ENCODE peak calls at places on chromosomes 12 and 14, in six cellular contexts. N, U, G, P, A and Q are unnamed samples.

GRCh38 chr12:58877243-58877743 is 43.0 kb downstream of the LRIG3 start:
- DNase-seq in P (peak), G (peak), U (no peak), N (no peak), A (no peak), Q (peak)

GRCh38 chr14:32820686-32821085 is 118.0 kb upstream of the NPAS3 start:
- DNase-seq in U (no peak), P (no peak), A (no peak), G (no peak), N (no peak), Q (no peak)

GRCh38 chr14:105107781-105108515 is 42.7 kb upstream of the GPR132 start:
- DNase-seq in P (no peak), N (no peak), A (no peak), U (no peak), G (no peak), Q (no peak)

GRCh38 chr12:212799-213526 is 994 bp downstream of the SLC6A12 start:
- DNase-seq in P (peak), U (no peak), G (peak), N (no peak), A (peak), Q (no peak)

GRCh38 chr12:131991816-131992430 is 42.2 kb downstream of the EP400 start:
- DNase-seq in N (no peak), P (no peak), U (no peak), G (no peak), A (no peak), Q (no peak)

GRCh38 chr12:20489645-20490044 is 121.3 kb downstream of the PDE3A start:
- DNase-seq in G (peak), N (no peak), A (peak), U (no peak), P (no peak), Q (no peak)

GRCh38 chr14:83173687-83174086 is 1640.0 kb upstream of the SEL1L start:
- DNase-seq in A (no peak), P (no peak), G (peak), N (no peak), U (no peak), Q (no peak)

GRCh38 chr14:72064501-72064900 is 132.3 kb downstream of the RGS6 start:
- DNase-seq in A (no peak), G (no peak), N (no peak), U (no peak), P (no peak), Q (no peak)

GRCh38 chr14:103124501-103125001 is 1.3 kb downstream of the TNFAIP2 start:
- DNase-seq in P (no peak), N (no peak), U (no peak), A (no peak), G (no peak), Q (no peak)
- TF ChIP-seq SMC3 in P (no peak), N (no peak), U (no peak), A (no peak), G (no peak), Q (no peak)

DNA sequence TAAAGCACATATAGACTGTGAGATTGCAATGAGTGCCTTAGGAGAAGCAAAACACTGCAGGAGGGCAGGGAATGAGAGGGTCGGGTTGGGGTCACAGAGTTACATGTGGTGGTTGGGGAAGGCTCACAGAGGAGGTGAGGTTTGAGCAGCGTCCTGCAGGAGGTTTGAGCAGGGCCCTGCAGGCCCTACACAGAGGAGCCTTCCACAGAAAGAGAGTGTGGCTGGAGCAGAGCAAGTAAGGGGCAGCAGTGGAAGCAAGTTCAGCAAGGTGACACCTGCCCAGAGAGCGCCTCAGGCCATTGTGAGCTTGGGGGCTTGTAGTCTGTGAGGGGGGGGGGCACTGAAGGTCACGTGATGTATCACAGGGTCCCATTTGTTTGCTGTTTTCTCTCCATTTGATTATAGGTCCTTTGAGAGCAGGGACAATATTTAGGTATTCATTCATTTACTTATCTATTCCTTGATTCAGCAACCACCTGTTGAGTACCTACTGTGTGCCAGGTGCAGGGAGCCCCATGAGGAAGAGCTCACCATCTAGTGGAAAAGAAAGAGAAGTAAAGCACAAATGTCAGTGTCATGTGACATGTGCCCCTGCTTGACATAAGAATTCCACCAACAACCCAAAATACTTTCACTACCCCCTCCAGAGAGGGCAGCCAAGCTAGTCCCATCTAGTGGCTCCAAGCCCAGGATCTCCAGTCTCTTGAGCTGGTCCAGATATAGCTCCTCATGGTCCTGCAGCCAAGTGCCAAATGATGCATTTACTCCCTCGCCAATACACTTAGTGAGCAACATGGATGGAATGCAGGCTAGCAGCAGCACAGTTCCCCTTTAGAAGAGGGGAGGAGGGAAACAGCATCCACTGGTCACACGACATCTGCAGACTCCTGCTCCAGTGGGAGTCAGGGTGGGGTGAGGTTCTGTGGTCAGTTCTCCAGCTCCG is 56.8 kb downstream of the GALNT16 start:
- DNase-seq in N (no peak), P (no peak), A (no peak), G (peak), U (no peak), Q (peak)
- TF ChIP-seq SMC3 in N (no peak), P (no peak), A (no peak), G (no peak), U (no peak), Q (no peak)

GRCh38 chr12:54358620-54358944 is 5.7 kb downstream of the GPR84 start:
- DNase-seq in U (no peak), P (no peak), N (no peak), A (no peak), G (no peak), Q (no peak)

GRCh38 chr12:54355104-54355815 is 9.0 kb downstream of the GPR84 start:
- DNase-seq in A (no peak), P (no peak), N (no peak), U (no peak), G (no peak), Q (no peak)

GRCh38 chr12:54357802-54358619 is 6.3 kb downstream of the GPR84 start:
- DNase-seq in G (no peak), N (peak), P (no peak), A (no peak), U (peak), Q (no peak)

GRCh38 chr12:54356228-54356627 is 8.1 kb downstream of the GPR84 start:
- DNase-seq in N (no peak), P (no peak), G (no peak), A (no peak), U (peak), Q (no peak)

GRCh38 chr12:54356951-54357356 is 7.3 kb downstream of the GPR84 start:
- DNase-seq in A (no peak), U (peak), G (no peak), N (no peak), P (no peak), Q (no peak)
- TF ChIP-seq SMC3 in A (no peak), U (no peak), G (no peak), N (no peak), P (no peak), Q (no peak)

GRCh38 chr12:82804601-82805000 is 117.9 kb downstream of the TMTC2 start:
- DNase-seq in G (no peak), U (no peak), N (no peak), A (no peak), P (no peak), Q (no peak)

GRCh38 chr12:82810568-82810967 is 123.9 kb downstream of the TMTC2 start:
- DNase-seq in U (no peak), P (no peak), A (no peak), G (no peak), N (no peak), Q (no peak)

GRCh38 chr12:82801951-82802610 is 115.4 kb downstream of the TMTC2 start:
- DNase-seq in P (no peak), A (no peak), G (no peak), U (no peak), N (no peak), Q (no peak)

GRCh38 chr12:82803201-82803600 is 116.5 kb downstream of the TMTC2 start:
- DNase-seq in U (no peak), G (no peak), A (no peak), P (no peak), N (no peak), Q (no peak)

DNA sequence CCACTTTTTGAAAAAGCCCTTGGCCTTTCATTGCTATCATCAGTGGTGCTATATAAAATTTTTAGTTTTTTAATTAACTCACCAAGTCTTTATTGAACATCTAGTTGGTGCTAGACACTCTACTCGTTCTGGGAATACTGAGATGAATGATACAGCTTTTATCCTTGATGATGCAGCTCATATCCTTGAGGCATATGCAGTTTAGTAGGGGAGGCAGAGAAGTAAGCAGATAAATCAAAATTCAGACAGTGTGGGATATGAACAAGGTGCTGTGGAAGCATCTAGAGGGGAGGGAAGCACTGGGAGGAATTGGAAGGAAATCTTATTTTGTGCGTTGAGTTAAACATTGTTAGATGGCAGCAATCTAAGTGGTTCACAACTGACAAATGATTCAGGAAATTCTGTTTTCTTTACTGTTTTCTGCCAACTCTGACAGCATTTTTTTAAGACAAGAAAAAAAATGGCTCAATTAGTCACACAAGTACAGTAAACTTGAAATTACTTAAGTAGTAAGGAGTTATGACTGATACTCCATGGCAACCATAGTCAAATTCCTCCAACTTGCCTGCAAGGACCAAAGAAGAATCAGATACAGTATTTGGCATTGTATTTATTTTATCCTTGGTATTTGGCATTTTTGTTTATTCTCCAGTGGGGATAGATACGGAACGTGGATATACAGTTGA is 119.2 kb downstream of the TMTC2 start:
- DNase-seq in P (no peak), U (no peak), G (peak), N (no peak), A (no peak), Q (no peak)
- TF ChIP-seq SMC3 in P (no peak), U (no peak), G (no peak), N (no peak), A (no peak), Q (no peak)

DNA sequence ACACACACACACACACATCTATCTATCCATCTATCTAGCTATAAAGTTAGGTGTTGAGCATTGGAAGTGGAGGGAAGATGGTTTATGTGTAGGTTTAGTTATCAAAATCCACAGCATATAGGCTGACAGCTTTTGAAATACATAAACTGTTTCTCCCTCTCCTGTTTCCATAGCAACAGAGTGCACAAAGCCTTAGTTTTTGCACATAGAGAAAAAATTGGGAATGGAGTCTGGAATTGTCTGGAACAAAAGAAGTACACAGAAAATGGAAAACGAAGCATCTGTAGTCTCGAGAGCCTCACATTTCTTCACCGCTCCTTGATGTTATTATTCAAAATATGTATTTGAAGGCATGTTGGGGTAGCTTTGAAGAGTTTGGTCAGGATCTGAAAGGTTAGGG is 735.8 kb downstream of the NOVA1 start:
- DNase-seq in A (no peak), G (no peak), P (no peak), U (no peak), N (no peak), Q (no peak)
- TF ChIP-seq SMC3 in A (no peak), G (no peak), P (no peak), U (no peak), N (no peak), Q (no peak)

DNA sequence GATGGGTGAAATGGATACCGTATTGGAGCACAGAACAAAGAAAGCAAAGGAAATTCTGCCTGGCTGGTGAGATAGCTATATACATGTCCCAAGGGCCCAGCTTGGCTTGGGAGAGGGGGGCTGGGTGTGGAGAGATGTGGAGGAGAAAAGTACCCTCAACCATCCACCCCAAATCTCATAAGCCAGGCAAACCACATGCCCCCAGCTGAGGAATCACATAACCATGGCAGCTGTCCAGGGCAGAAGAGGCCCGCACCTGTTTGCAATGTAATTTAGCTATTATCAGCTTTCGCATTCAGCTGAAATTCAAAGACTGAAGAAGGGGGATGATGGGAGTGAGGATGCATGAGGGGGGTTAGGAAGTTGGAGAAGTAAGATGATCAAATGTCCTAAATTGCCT is 196.1 kb downstream of the TBX5 start:
- DNase-seq in P (no peak), U (no peak), N (no peak), G (no peak), A (no peak), Q (no peak)
- TF ChIP-seq SMC3 in P (no peak), U (no peak), N (no peak), G (no peak), A (no peak), Q (no peak)

DNA sequence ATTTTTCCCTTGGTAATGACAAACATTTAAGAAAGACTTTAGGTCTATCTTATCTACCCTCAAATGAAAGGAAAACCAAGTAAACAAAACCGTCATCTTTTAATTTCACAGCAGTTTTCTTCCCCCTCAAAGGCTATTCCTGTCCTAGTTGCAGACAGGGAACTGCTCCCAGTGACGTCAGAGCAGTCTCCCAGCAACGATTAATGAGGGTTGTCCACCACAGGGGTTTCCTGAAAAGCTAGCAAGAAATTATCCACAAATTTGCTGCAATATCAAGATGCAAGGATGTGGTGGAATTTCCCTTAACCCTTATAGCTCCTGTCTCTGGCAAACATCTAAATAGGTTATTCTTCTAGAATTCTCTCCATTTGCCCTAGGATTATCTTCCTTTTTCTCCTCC is 89.1 kb upstream of the STAC3 start:
- DNase-seq in U (peak), P (no peak), N (no peak), G (peak), A (no peak), Q (peak)
- TF ChIP-seq SMC3 in U (no peak), P (no peak), N (no peak), G (no peak), A (no peak), Q (no peak)

GRCh38 chr12:128908254-128908653 is 55.0 kb downstream of the GLT1D1 start:
- DNase-seq in A (no peak), G (no peak), N (no peak), U (no peak), P (no peak), Q (no peak)

GRCh38 chr12:128906485-128907137 is 53.3 kb downstream of the GLT1D1 start:
- DNase-seq in N (no peak), U (no peak), G (no peak), A (no peak), P (no peak), Q (no peak)

GRCh38 chr12:128911861-128912260 is 58.6 kb downstream of the GLT1D1 start:
- DNase-seq in A (no peak), U (no peak), P (no peak), G (no peak), N (no peak), Q (no peak)

GRCh38 chr12:128909653-128910052 is 56.4 kb downstream of the GLT1D1 start:
- DNase-seq in N (no peak), A (no peak), P (no peak), G (no peak), U (no peak), Q (no peak)

GRCh38 chr12:128910629-128911028 is 57.4 kb downstream of the GLT1D1 start:
- DNase-seq in U (no peak), G (no peak), N (no peak), P (no peak), A (no peak), Q (no peak)
- TF ChIP-seq SMC3 in U (no peak), G (no peak), N (no peak), P (no peak), A (no peak), Q (no peak)